ENCODE peak calls at places on chromosomes 3 and 15, in nine cellular contexts. T is putamen; G is stimulated activated CD4-positive, alpha-beta T cell treated with anti-CD3 and anti-CD28 coated beads, Interleukin-15, amount 100 ng/mL, for 48 hours; O is lower lobe of right lung; L is left cardiac atrium; H is stimulated activated CD8-positive, alpha-beta memory T cell treated with anti-CD3 and anti-CD28 coated beads, Interleukin-4, amount 100 ng/mL, for 24 hours; J is frontal cortex; U is left ventricle myocardium superior; M is NCI-H1436. A is an unnamed sample.

GRCh38 chr15:42363487-42363886 is 4.2 kb downstream of the CAPN3 start:
- DNase-seq in U (no peak), H (no peak), G (no peak), T (no peak), L (no peak), O (no peak), J (no peak), M (no peak), A (no peak)

GRCh38 chr3:140469491-140469890 is 208.4 kb upstream of the TRIM42 start:
- DNase-seq in L (no peak), J (no peak), T (no peak), U (no peak), M (no peak), G (no peak), H (no peak), O (no peak), A (no peak)

GRCh38 chr3:38545983-38546382 is 49.8 kb downstream of the EXOG start:
- DNase-seq in U (no peak), M (no peak), L (no peak), H (no peak), J (no peak), T (no peak), O (no peak), G (no peak), A (no peak)

GRCh38 chr3:15601399-15602145 is at the start of the genes BTD and HACL1:
- DNase-seq in J (peak), U (peak), O (peak), G (peak), M (no peak), T (peak), L (peak), H (peak), A (peak)

GRCh38 chr3:30167511-30168135 is 438.8 kb upstream of the TGFBR2 start:
- DNase-seq in T (peak), J (no peak), M (no peak), O (no peak), G (no peak), U (no peak), L (no peak), H (no peak), A (no peak)

GRCh38 chr3:1963896-1964295 is 134.8 kb upstream of the CNTN4 start:
- DNase-seq in O (no peak), L (no peak), T (no peak), U (no peak), H (no peak), J (no peak), G (no peak), M (no peak), A (no peak)

GRCh38 chr15:101387591-101387990 is 92.5 kb upstream of the SNRPA1 start:
- DNase-seq in J (no peak), T (no peak), L (no peak), G (no peak), M (no peak), U (no peak), O (no peak), H (no peak), A (no peak)

GRCh38 chr15:53351373-53351772 is 408.1 kb downstream of the WDR72 start:
- DNase-seq in U (no peak), H (no peak), T (no peak), M (no peak), L (no peak), G (no peak), O (no peak), J (no peak), A (no peak)

A was measured in CMK.